ENCODE peak calls at places on chromosomes 5 and 9, in five cellular contexts. L is GM12878, N is HepG2, J is SK-N-SH, I is K562. A is an unnamed sample.
A peak's percentile ranks its signal among the peaks of the same experiment; 100 is the strongest.

GRCh38 chr9:137095664-137096517 is 9.1 kb downstream of the MAN1B1 start:
- DNase-seq in I (peak; percentile 27), J (peak; percentile 59), L (peak; percentile 61), N (no peak), A (no peak)

GRCh38 chr9:125987420-125987819 is 240.2 kb downstream of the PBX3 start:
- DNase-seq in J (peak; percentile 16), L (no peak), I (no peak), N (no peak), A (no peak)

GRCh38 chr5:174344335-174344734 is 298.8 kb downstream of the NSG2 start:
- DNase-seq in L (no peak), J (no peak), N (no peak), I (no peak), A (no peak)

GRCh38 chr5:160097981-160098380 is 21.3 kb downstream of the PWWP2A start:
- DNase-seq in J (no peak), I (no peak), N (no peak), L (no peak), A (no peak)

GRCh38 chr5:111699324-111699723 is 57.7 kb downstream of the NREP start:
- DNase-seq in J (no peak), N (no peak), L (no peak), I (no peak), A (no peak)

GRCh38 chr5:34655354-34655991 is 655 bp upstream of the RAI14 start:
- DNase-seq in J (peak; percentile 38), L (no peak), N (peak; percentile 33), I (peak; percentile 46), A (peak; percentile 45)

GRCh38 chr9:114285166-114285867 is 37.6 kb upstream of the ORM1 start:
- DNase-seq in J (peak; percentile 57), I (peak; percentile 25), N (no peak), L (no peak), A (no peak)

GRCh38 chr5:143094087-143094511 is 309.4 kb downstream of the NR3C1 start:
- DNase-seq in L (no peak), J (no peak), N (no peak), I (no peak), A (no peak)

GRCh38 chr9:101421653-101422065 is 13.9 kb downstream of the ALDOB start:
- DNase-seq in L (no peak), N (peak; percentile 98), J (no peak), I (no peak), A (no peak)

GRCh38 chr5:150410524-150411244 is 2.0 kb downstream of the CD74 start:
- DNase-seq in I (no peak), L (peak; percentile 71), J (peak; percentile 80), N (peak; percentile 59), A (peak; percentile 77)

GRCh38 chr5:4700082-4700481 is 440.0 kb upstream of the ADAMTS16 start:
- DNase-seq in J (peak; percentile 8), I (peak; percentile 17), N (peak; percentile 4), L (no peak), A (peak; percentile 17)

GRCh38 chr5:139204196-139204595 is 6.0 kb upstream of the SIL1 start:
- DNase-seq in I (no peak), J (no peak), L (no peak), N (no peak), A (no peak)

GRCh38 chr5:39369123-39369815 is 5.0 kb upstream of the C9 start:
- DNase-seq in I (no peak), L (no peak), J (no peak), N (no peak), A (no peak)

GRCh38 chr5:157857821-157858526 is 971 bp downstream of the CLINT1 start:
- DNase-seq in I (no peak), J (no peak), L (no peak), N (no peak), A (no peak)

GRCh38 chr9:128104171-128104618 is 23.3 kb downstream of the PTGES2 start:
- DNase-seq in I (no peak), L (no peak), N (peak; percentile 87), J (no peak), A (no peak)

GRCh38 chr9:112378441-112379176 is 1.3 kb upstream of the HSDL2 start:
- DNase-seq in L (no peak), N (no peak), I (no peak), J (no peak), A (no peak)

GRCh38 chr5:122774519-122774860 is 390 bp upstream of the SNX2 start:
- DNase-seq in J (no peak), I (no peak), N (no peak), L (no peak), A (no peak)

GRCh38 chr9:89278551-89278950 is 32.4 kb upstream of the CKS2 start:
- DNase-seq in L (no peak), I (no peak), N (no peak), J (no peak), A (no peak)

GRCh38 chr5:124176692-124177091 is 569.7 kb downstream of the ZNF608 start:
- DNase-seq in J (no peak), N (no peak), I (no peak), L (no peak), A (no peak)

DNA sequence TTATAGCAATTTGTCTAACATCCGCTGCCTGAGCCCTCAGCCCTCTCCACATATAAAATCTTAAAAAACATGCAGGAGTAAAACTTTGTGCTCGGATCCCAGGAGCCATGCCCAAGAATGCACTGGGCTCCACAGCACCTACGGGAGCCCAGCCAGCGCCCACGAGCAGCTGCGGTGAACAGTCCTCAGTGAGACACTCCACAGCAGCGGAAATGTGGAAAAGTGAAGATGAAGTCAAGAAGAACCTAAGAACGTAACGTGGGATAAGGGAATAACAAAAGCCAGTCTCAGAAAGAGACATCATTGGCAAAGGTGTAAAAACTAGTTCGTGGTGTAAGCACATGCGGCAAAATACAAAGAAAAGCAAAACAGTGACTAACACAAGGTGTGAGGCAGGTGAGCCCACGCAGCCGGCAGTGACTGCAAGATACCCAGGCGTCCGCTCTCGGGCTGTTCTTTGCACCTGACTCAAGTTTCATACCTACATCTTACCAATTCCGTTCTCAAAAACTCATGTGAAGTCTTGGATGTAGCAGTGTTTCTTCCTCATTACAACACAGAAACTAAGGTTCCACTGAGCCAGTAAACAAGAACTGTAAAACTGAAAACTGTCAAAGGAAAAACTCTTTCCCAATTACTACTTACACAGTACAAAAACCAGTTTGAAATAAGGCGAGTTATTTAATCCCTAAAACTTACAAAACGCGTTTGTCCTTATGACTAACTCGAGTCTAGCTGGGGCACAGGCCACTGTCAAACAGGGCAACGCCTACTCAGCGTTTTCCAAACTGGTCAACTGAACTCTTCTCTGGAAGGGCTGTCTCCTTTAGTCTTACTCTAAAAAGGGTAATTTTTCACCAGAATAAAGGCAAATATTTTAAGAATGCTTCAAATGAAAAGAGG is 1.7 kb downstream of the CAMSAP1 start:
- DNase-seq in N (no peak), I (no peak), J (no peak), L (no peak), A (no peak)
- TF ChIP-seq FOXM1 in N (no peak), I (no peak), J (no peak), L (no peak), A (no peak)

GRCh38 chr9:134733480-134734232 is 92.1 kb downstream of the COL5A1 start:
- DNase-seq in N (no peak), I (no peak), J (peak; percentile 51), L (no peak), A (no peak)

GRCh38 chr9:134731497-134732391 is 90.1 kb downstream of the COL5A1 start:
- DNase-seq in J (no peak), I (no peak), L (no peak), N (no peak), A (no peak)

GRCh38 chr9:134735441-134736175 is 94.0 kb downstream of the COL5A1 start:
- DNase-seq in J (peak; percentile 62), N (no peak), L (no peak), I (no peak), A (no peak)

GRCh38 chr9:134732392-134733110 is 90.9 kb downstream of the COL5A1 start:
- DNase-seq in I (no peak), L (no peak), N (no peak), J (no peak), A (no peak)

DNA sequence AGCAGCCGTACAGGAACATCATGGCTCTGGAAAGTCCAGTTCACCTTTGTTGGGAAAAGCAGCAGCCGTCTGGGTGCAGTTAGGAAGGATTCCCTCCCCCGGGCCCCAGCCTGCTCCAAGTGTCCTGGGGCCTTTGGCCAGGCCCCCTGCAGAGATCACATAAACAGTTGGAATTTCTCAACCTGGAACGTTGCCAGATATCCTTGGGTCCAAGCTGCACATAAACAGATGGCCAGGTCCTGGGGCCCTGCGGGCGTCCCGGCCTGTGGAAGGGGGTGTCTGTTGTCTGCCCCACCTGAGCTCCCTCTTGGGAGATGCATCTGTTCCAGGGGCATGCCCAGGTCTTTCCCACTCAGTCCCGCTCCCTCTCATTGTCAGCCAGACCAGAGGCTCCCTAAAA is 92.7 kb downstream of the COL5A1 start:
- DNase-seq in N (peak; percentile 27), I (no peak), J (peak; percentile 82), L (no peak), A (peak; percentile 26)
- TF ChIP-seq FOXM1 in N (no peak), I (no peak), J (no peak), L (no peak), A (no peak)

DNA sequence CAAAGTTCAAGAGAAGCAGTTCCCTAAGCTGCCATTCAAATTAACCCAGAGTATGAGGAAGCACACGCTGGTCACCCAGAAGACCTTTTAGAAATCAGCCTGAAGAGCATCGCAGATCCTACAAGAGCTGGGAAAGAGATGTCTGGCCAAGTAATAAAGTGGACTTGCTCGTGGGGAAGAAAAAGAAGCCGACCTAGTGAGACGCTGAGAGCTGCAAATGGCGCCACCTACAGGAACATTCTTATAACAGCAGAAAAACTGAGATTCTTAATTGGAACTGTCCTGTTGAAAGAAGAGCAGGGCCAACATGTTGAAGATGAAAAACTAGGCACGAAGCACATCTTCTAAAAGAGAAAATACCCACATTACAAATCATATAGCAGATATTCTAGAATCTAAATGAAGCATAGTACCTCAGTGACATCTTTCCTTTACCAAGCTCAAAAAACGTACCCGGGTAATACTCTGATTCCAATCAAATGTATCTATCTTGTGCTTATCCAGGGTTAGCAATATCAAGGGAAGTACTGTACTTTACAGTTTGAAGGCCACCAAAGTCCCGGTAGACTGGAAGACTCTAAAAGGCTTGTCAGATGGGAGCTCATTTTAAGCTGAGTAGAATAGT is 3.9 kb upstream of the GNAQ start:
- DNase-seq in L (peak; percentile 7), N (peak; percentile 69), J (peak; percentile 65), I (peak; percentile 45), A (peak; percentile 58)
- TF ChIP-seq FOXM1 in L (no peak), N (no peak), J (no peak), I (no peak), A (no peak)

GRCh38 chr5:127909078-127909477 is 174.5 kb upstream of the SLC12A2 start:
- DNase-seq in I (peak; percentile 8), L (no peak), N (peak; percentile 42), J (peak; percentile 13), A (peak; percentile 54)
- TF ChIP-seq FOXM1 in I (no peak), L (no peak), N (no peak), J (no peak), A (no peak)

DNA sequence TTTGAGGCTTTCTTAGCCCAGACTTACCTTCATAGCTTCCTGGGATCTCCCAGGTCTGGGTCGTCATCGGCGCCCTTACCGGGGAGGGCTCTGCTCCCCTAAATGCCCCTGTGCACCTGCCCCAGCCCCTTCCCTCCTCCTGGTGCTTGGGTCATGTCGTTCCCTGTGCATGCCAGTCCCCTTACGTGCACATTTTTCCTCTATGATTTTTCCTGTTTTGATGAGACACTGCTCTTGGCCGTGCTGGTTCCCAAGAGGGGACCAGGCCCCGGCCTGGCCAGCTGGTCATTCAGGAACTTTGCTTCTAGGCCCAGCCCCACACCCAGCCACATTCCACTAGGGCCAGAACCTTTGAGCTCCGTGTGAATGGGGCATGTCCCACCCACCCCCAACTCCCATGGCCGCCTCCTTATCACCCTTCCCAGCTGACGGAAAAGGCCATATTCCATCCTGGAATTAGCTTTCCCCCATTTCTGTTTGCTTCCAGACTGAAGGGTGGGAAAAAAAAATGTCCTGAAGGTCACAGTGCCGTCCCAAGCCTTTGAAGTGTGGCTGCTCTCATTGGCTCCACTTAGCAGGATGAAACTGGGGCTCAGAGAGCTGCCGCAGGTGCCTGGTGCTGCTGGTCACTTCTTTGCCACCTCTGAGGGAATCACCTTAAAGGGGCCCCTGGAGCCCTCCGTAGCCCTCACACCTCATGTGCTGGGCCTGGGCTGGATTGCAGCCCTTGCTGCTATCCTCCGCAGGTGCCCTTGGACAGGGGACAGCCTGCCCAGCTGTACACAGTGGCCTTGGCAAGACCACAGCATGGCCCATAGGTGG is 25.1 kb downstream of the ERGIC1 start:
- DNase-seq in J (no peak), L (no peak), I (no peak), N (peak; percentile 96), A (no peak)
- TF ChIP-seq FOXM1 in J (no peak), L (no peak), I (no peak), N (no peak), A (no peak)